ENCODE peak calls at places on chromosomes 6 and 20, in five cellular contexts. W is astrocyte of the spinal cord, G is cardiac fibroblast, P is OCI-LY7, R is IMR-90. L is an unnamed sample.

GRCh38 chr20:17919149-17919548 is 49.4 kb downstream of the SNX5 start:
- DNase-seq in W (no peak), R (no peak), P (no peak), G (no peak), L (no peak)

GRCh38 chr6:113645576-113645970 is 211.6 kb upstream of the MARCKS start:
- DNase-seq in G (peak; percentile 90), P (no peak), R (peak; percentile 97), W (peak; percentile 82), L (peak; percentile 98)

GRCh38 chr6:48744948-48745347 is 634.0 kb upstream of the PTCHD4 start:
- DNase-seq in P (no peak), W (peak; percentile 6), G (peak; percentile 52), R (peak; percentile 61), L (peak; percentile 84)

GRCh38 chr6:116165596-116165995 is 39.7 kb upstream of the COL10A1 start:
- DNase-seq in G (no peak), P (peak; percentile 25), W (no peak), R (no peak), L (no peak)

GRCh38 chr6:146211646-146212045 is 182.8 kb downstream of the GRM1 start:
- DNase-seq in G (no peak), P (no peak), R (no peak), W (no peak), L (no peak)

GRCh38 chr6:26556263-26557070 is 18.3 kb downstream of the HMGN4 start:
- DNase-seq in P (peak; percentile 72), R (peak; percentile 97), G (peak; percentile 97), W (peak; percentile 86), L (peak; percentile 79)

GRCh38 chr20:40960101-40960500 is 68.5 kb upstream of the TOP1 start:
- DNase-seq in P (no peak), R (no peak), W (no peak), G (no peak), L (no peak)

GRCh38 chr6:39929733-39930461 is 4.4 kb downstream of the MOCS1 start:
- DNase-seq in P (no peak), R (peak; percentile 26), G (peak; percentile 79), W (no peak), L (no peak)

GRCh38 chr6:31271641-31272357 is at the start of gene HLA-C:
- DNase-seq in W (peak; percentile 93), G (peak; percentile 97), P (peak; percentile 97), R (peak; percentile 95), L (peak; percentile 97)
- TF ChIP-seq CTCF in W (peak; percentile 14), G (peak; percentile 20), P (no peak), R (peak; percentile 11), L (no peak)

GRCh38 chr20:5657190-5657872 is 92.9 kb upstream of the SHLD1 start:
- DNase-seq in P (no peak), W (peak; percentile 93), R (peak; percentile 99), G (peak; percentile 97), L (peak; percentile 95)
- H3K4me3 ChIP-seq in P (no peak overlapping the region), W (no peak overlapping the region), R (no peak overlapping the region), G (no peak overlapping the region), L (no peak overlapping the region)

GRCh38 chr6:165858571-165858970 is 195.5 kb upstream of the PDE10A start:
- DNase-seq in P (no peak), W (no peak), G (peak; percentile 52), R (peak; percentile 44), L (no peak)
- TF ChIP-seq CTCF in P (peak; percentile 6), W (peak; percentile 24), G (peak; percentile 29), R (peak; percentile 26), L (no peak)

GRCh38 chr6:75291331-75291730 is 6.7 kb upstream of the TMEM30A start:
- DNase-seq in G (no peak), W (no peak), R (no peak), P (no peak), L (no peak)

GRCh38 chr6:75290136-75290535 is 5.5 kb upstream of the TMEM30A start:
- DNase-seq in G (no peak), P (no peak), R (no peak), W (no peak), L (no peak)

GRCh38 chr6:75292522-75292921 is 7.9 kb upstream of the TMEM30A start:
- DNase-seq in W (no peak), G (no peak), R (no peak), P (no peak), L (no peak)

GRCh38 chr6:75290558-75290957 is 6.0 kb upstream of the TMEM30A start:
- DNase-seq in R (no peak), P (no peak), W (no peak), G (no peak), L (no peak)

GRCh38 chr6:75291744-75292143 is 7.2 kb upstream of the TMEM30A start:
- DNase-seq in G (no peak), P (no peak), W (no peak), R (no peak), L (no peak)
- H3K4me3 ChIP-seq in G (no peak overlapping the region), P (no peak overlapping the region), W (no peak overlapping the region), R (no peak overlapping the region), L (no peak overlapping the region)